ENCODE peak calls at places on chromosomes 2 and 18, in ten cellular contexts. M is fibroblast of pulmonary artery, Y is upper lobe of right lung, S is cardiac fibroblast, Q is kidney, V is astrocyte of the spinal cord, X is kidney epithelial cell, A is fibroblast of the aortic adventitia, I is psoas muscle, B is BJ. U is an unnamed sample.

GRCh38 chr2:10124538-10125045 is 2.1 kb downstream of the RRM2 start:
- DNase-seq in Q (no peak), V (peak; percentile 78), X (no peak), M (peak; percentile 85), S (peak; percentile 89), I (no peak), B (no peak), A (peak; percentile 84), Y (no peak), U (peak; percentile 89)

GRCh38 chr18:3789525-3789924 is 339.6 kb downstream of the TGIF1 start:
- DNase-seq in S (no peak), X (no peak), M (no peak), Y (no peak), B (no peak), V (no peak), A (no peak), Q (no peak), I (no peak), U (no peak)

GRCh38 chr2:106857882-106858478 is 28.0 kb downstream of the ST6GAL2 start:
- DNase-seq in I (no peak), Y (no peak), Q (no peak), V (no peak), X (no peak), A (no peak), M (no peak), S (no peak), B (no peak), U (no peak)

GRCh38 chr18:55053976-55054375 is 94.7 kb upstream of the CCDC68 start:
- DNase-seq in X (no peak), I (no peak), V (no peak), Y (no peak), Q (no peak), B (no peak), S (peak; percentile 21), M (no peak), A (no peak), U (no peak)

GRCh38 chr2:231926761-231927565 is 767 bp upstream of the NPPC start:
- DNase-seq in V (no peak), Y (peak; percentile 65), S (no peak), X (no peak), B (no peak), I (no peak), Q (peak; percentile 71), A (no peak), M (no peak), U (peak; percentile 11)

GRCh38 chr2:240637116-240637900 is 12.0 kb downstream of the GPR35 start:
- DNase-seq in V (no peak), X (no peak), Q (peak; percentile 60), M (no peak), S (no peak), I (no peak), A (no peak), B (no peak), Y (peak; percentile 54), U (no peak)

GRCh38 chr2:171530378-171530777 is 8.1 kb downstream of the CYBRD1 start:
- DNase-seq in M (no peak), X (no peak), A (no peak), Y (no peak), I (no peak), B (no peak), Q (no peak), S (no peak), V (no peak), U (no peak)

GRCh38 chr2:133053541-133053940 is 383.5 kb upstream of the LYPD1 start:
- DNase-seq in I (no peak), B (no peak), X (no peak), Q (no peak), V (no peak), M (no peak), A (no peak), Y (no peak), S (no peak), U (no peak)

GRCh38 chr2:155663265-155663664 is 669.3 kb downstream of the NR4A2 start:
- DNase-seq in Y (no peak), V (no peak), A (peak; percentile 6), M (no peak), I (no peak), X (no peak), B (no peak), Q (no peak), S (no peak), U (no peak)

GRCh38 chr2:173415663-173416469 is 61.2 kb downstream of the CDCA7 start:
- DNase-seq in Q (no peak), B (no peak), Y (no peak), M (no peak), I (no peak), X (no peak), A (no peak), V (no peak), S (no peak), U (no peak)

GRCh38 chr2:15752552-15753232 is 161.0 kb downstream of the DDX1 start:
- DNase-seq in A (no peak), M (no peak), B (no peak), V (no peak), Q (no peak), S (no peak), I (no peak), X (no peak), Y (no peak), U (no peak)

GRCh38 chr2:68190991-68191731 is 33.5 kb downstream of the PNO1 start:
- DNase-seq in X (peak; percentile 21), Q (no peak), I (no peak), M (peak; percentile 74), A (peak; percentile 73), B (peak; percentile 57), S (peak; percentile 91), Y (no peak), V (peak; percentile 71), U (peak; percentile 85)

GRCh38 chr18:24016643-24017042 is 2.1 kb downstream of the TTC39C start:
- DNase-seq in I (no peak), X (no peak), V (peak; percentile 4), M (no peak), S (no peak), B (no peak), A (peak; percentile 21), Y (no peak), Q (no peak), U (no peak)
- TF ChIP-seq CTCF in I (no peak), X (peak; percentile 39), V (peak; percentile 23), M (peak; percentile 38), S (no peak), B (peak; percentile 44), A (peak; percentile 57), Y (peak; percentile 34), Q (peak; percentile 28), U (peak; percentile 45)

DNA sequence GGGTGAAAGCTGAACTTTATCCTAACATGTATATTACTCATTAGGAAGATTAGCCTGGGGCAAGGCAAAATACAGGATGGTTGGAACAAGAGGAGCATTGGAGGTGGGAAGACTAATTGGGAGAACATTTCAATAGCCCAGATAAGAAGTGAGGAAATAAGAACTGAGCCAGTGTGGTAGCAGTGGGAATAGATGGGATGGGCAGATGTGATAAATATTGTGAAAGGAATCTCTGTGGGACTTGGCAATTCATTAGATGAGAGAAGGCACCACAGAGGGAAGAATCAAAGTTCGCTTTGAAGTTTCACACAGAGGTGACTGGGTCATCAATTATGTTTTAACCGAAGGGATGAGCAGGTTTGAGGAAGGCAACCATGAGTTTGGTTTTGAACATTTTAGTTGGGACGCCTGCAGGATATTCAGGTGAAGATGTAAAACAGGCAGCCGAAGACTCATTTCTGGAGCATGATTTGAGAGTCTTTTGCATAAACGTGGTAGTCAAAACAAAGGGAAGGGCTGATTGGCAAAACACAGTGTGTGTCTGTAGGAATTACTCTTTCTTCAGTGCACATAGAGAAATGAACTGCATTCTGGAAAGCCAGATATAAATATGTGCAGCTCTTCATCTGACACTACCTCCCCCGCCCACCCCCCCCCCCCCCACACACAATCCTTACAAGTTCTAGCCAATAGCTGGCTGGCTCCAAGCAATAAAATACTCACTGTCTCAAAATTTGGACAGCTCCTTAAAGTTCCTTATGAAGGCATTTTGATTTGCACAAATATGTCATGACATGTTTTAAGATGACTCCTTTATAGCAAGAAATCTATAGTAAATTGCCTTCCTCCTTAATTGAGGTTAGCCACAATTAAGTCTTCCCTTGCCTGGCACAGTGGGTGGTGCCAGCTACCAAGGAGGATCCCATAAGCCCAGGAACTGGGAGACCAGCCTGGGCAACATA is 1.9 kb upstream of the SLC1A4 start:
- DNase-seq in X (no peak), S (peak; percentile 32), I (no peak), M (peak; percentile 36), B (no peak), V (peak; percentile 39), Y (no peak), Q (no peak), A (peak; percentile 45), U (peak; percentile 50)
- H3K4me3 ChIP-seq in X (peak overlapping the region; percentile 83), S (no peak overlapping the region), I (peak overlapping the region; percentile 98), M (peak overlapping the region; percentile 75), B (peak overlapping the region; percentile 73), V (peak overlapping the region; percentile 70), Y (peak overlapping the region; percentile 85), Q (no peak overlapping the region), A (peak overlapping the region; percentile 87), U (peak overlapping the region; percentile 50)

GRCh38 chr2:40244251-40245010 is 207.5 kb downstream of the SLC8A1 start:
- DNase-seq in M (peak; percentile 77), I (peak; percentile 42), X (peak; percentile 28), V (peak; percentile 86), S (peak; percentile 85), B (no peak), Q (peak; percentile 43), A (peak; percentile 85), Y (no peak), U (peak; percentile 79)
- TF ChIP-seq CTCF in M (peak; percentile 76), I (peak; percentile 55), X (peak; percentile 68), V (peak; percentile 72), S (peak; percentile 70), B (peak; percentile 74), Q (peak; percentile 52), A (peak; percentile 76), Y (peak; percentile 46), U (peak; percentile 84)

GRCh38 chr18:46624127-46624526 is 32.9 kb downstream of the LOXHD1 start:
- DNase-seq in A (no peak), I (no peak), B (no peak), M (no peak), V (no peak), S (no peak), X (no peak), Y (no peak), Q (no peak), U (no peak)
- H3K4me3 ChIP-seq in A (no peak overlapping the region), I (no peak overlapping the region), B (no peak overlapping the region), M (no peak overlapping the region), V (no peak overlapping the region), S (no peak overlapping the region), X (no peak overlapping the region), Y (no peak overlapping the region), Q (no peak overlapping the region), U (no peak overlapping the region)